ENCODE peak calls at places on chromosomes 4 and X, in four cellular contexts. X, K, N and S are unnamed samples.

GRCh38 chrX:53190363-53190960 is 34.5 kb downstream of the KDM5C start:
- DNase-seq in K (peak), N (no peak), X (peak), S (no peak)

GRCh38 chr4:19987746-19988145 is 264.0 kb upstream of the SLIT2 start:
- DNase-seq in N (peak), X (no peak), K (no peak), S (no peak)

GRCh38 chr4:63757919-63758318 is 651.3 kb downstream of the TECRL start:
- DNase-seq in N (no peak), K (no peak), X (no peak), S (no peak)

GRCh38 chr4:83605744-83606172 is 69.8 kb downstream of the GPAT3 start:
- DNase-seq in K (no peak), N (peak), X (no peak), S (no peak)

GRCh38 chr4:185999207-185999606 is 69.7 kb upstream of the TLR3 start:
- DNase-seq in K (no peak), N (no peak), X (no peak), S (no peak)

GRCh38 chrX:133670394-133670793 is 255.1 kb upstream of the GPC4 start:
- DNase-seq in X (peak), N (peak), K (peak), S (no peak)

GRCh38 chrX:43002526-43003203 is 224.7 kb upstream of the PPP1R2C start:
- DNase-seq in X (peak), K (no peak), N (peak), S (no peak)

GRCh38 chr4:1402516-1403101 is 3.6 kb downstream of the NKX1-1 start:
- DNase-seq in X (no peak), K (no peak), N (no peak), S (no peak)

GRCh38 chrX:153564047-153564606 is 34.8 kb downstream of the CCNQ start:
- DNase-seq in X (no peak), K (no peak), N (no peak), S (peak)

GRCh38 chr4:6330384-6330767 is 60.7 kb downstream of the WFS1 start:
- DNase-seq in N (no peak), X (no peak), K (no peak), S (no peak)

GRCh38 chr4:152220201-152220666 is 315.7 kb downstream of the FBXW7 start:
- DNase-seq in X (no peak), N (peak), K (no peak), S (no peak)

GRCh38 chr4:84529169-84529751 is 30.2 kb upstream of the NKX6-1 start:
- DNase-seq in K (no peak), N (peak), X (peak), S (no peak)

GRCh38 chr4:41471672-41472071 is 66.3 kb upstream of the LIMCH1 start:
- DNase-seq in X (no peak), N (no peak), K (no peak), S (no peak)

GRCh38 chr4:1012031-1012739 is 759 bp downstream of the FGFRL1 start:
- DNase-seq in N (peak), X (peak), K (no peak), S (no peak)

GRCh38 chr4:3452376-3452775 is 10.6 kb downstream of the HGFAC start:
- DNase-seq in N (no peak), K (no peak), X (no peak), S (peak)